ENCODE peak calls at places on chromosomes 3 and 15, in eight cellular contexts. L, N, Q, V, Y, F, H and I are unnamed samples.

GRCh38 chr3:117355566-117355965 is 646.0 kb downstream of the TUSC7 start:
- DNase-seq in V (no peak), H (peak; percentile 28), F (no peak), N (no peak), Q (no peak), Y (peak; percentile 34), L (peak; percentile 2), I (no peak)

GRCh38 chr3:129686941-129687340 is 80.5 kb upstream of the PLXND1 start:
- DNase-seq in N (no peak), H (no peak), F (no peak), Q (no peak), L (peak; percentile 83), V (no peak), Y (peak; percentile 14), I (no peak)

GRCh38 chr3:16063603-16064002 is 110.9 kb upstream of the GALNT15 start:
- DNase-seq in Y (no peak), F (no peak), N (no peak), Q (no peak), V (no peak), H (no peak), L (no peak), I (no peak)

GRCh38 chr3:58051196-58051595 is 43.0 kb downstream of the FLNB start:
- DNase-seq in H (peak; percentile 91), Y (peak; percentile 93), V (peak; percentile 76), F (no peak), Q (peak; percentile 79), N (no peak), L (no peak), I (no peak)

GRCh38 chr3:71710906-71711494 is 14.2 kb downstream of the EIF4E3 start:
- DNase-seq in H (peak; percentile 78), Q (no peak), N (no peak), V (peak; percentile 18), Y (peak; percentile 63), L (peak; percentile 29), F (no peak), I (peak; percentile 26)

GRCh38 chr15:45399381-45400212 is 21.3 kb upstream of the GATM start:
- DNase-seq in L (peak; percentile 65), Q (no peak), H (peak; percentile 79), Y (peak; percentile 55), F (no peak), V (no peak), N (no peak), I (peak; percentile 38)

GRCh38 chr15:22952826-22953579 is 27.2 kb downstream of the CYFIP1 start:
- DNase-seq in F (no peak), H (no peak), Q (no peak), L (peak; percentile 28), V (no peak), N (no peak), Y (no peak), I (no peak)

GRCh38 chr15:86916671-86917450 is 837.2 kb downstream of the AGBL1 start:
- DNase-seq in L (no peak), H (no peak), Q (no peak), N (peak; percentile 65), Y (no peak), V (no peak), F (no peak), I (no peak)

GRCh38 chr3:186932281-186933181 is 2.2 kb downstream of the ST6GAL1 start:
- DNase-seq in Q (no peak), N (peak; percentile 49), L (no peak), F (no peak), V (no peak), H (peak; percentile 28), Y (no peak), I (no peak)

GRCh38 chr15:40274350-40275274 is 8.3 kb downstream of the ANKRD63 start:
- DNase-seq in H (peak; percentile 90), V (peak; percentile 70), Q (peak; percentile 85), N (peak; percentile 79), Y (peak; percentile 85), F (peak; percentile 95), L (peak; percentile 60), I (no peak)

GRCh38 chr15:90851114-90851513 is 17.3 kb upstream of the FURIN start:
- DNase-seq in Y (no peak), Q (no peak), L (no peak), H (no peak), V (no peak), N (no peak), F (peak; percentile 24), I (no peak)

GRCh38 chr3:159560214-159561004 is 428.2 kb upstream of the IL12A start:
- DNase-seq in Q (no peak), N (no peak), L (no peak), V (no peak), Y (no peak), H (no peak), F (no peak), I (no peak)

DNA sequence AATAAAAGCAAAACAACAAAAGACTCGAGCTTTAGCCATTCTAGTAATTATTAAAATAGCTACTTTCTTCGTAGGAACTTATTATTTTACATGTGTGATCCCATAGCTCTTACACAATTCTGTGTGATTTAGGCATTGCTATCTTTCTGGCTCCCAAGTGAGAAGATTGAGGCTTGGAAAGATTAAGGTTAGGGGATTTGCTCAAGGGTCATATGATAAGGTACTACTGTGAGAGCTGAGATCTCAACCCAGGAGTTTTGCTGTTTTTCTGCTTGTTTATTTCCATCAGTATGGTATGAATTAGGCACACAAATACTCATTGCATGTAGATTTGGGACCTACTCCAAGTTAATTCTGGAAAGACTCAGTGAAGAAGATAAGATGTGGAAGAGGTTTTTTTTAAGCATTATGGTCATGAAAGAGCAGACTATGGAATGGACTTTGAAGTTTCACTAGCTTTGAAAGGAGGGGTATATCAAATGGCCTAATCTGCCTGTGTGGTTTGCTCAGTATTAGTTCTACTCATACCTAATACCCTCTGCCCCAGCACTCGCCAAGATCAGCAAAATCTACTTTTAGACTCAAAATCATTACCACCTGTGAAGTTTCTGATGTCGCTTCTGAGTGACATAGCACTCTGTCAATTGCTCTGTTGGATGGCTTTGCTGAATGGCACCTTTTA is 12.4 kb downstream of the MBNL1 start:
- DNase-seq in L (peak; percentile 54), N (no peak), V (no peak), Y (no peak), F (no peak), H (peak; percentile 31), Q (no peak), I (no peak)
- TF ChIP-seq CTCF in L (no peak), N (no peak), V (no peak), Y (no peak), F (no peak), H (no peak), Q (no peak), I (no peak)

GRCh38 chr3:32836601-32837000 is 18.8 kb downstream of the TRIM71 start:
- DNase-seq in H (no peak), L (no peak), Y (no peak), F (no peak), Q (no peak), N (no peak), V (no peak), I (no peak)

GRCh38 chr3:32837789-32838188 is 20.0 kb downstream of the TRIM71 start:
- DNase-seq in L (no peak), Q (no peak), F (no peak), V (no peak), Y (no peak), N (no peak), H (no peak), I (no peak)

GRCh38 chr3:32837366-32837765 is 19.6 kb downstream of the TRIM71 start:
- DNase-seq in N (no peak), H (no peak), L (no peak), Q (no peak), V (no peak), F (no peak), Y (no peak), I (no peak)

GRCh38 chr3:32835049-32835371 is 17.2 kb downstream of the TRIM71 start:
- DNase-seq in L (no peak), H (no peak), F (no peak), N (no peak), Q (no peak), Y (no peak), V (no peak), I (no peak)

DNA sequence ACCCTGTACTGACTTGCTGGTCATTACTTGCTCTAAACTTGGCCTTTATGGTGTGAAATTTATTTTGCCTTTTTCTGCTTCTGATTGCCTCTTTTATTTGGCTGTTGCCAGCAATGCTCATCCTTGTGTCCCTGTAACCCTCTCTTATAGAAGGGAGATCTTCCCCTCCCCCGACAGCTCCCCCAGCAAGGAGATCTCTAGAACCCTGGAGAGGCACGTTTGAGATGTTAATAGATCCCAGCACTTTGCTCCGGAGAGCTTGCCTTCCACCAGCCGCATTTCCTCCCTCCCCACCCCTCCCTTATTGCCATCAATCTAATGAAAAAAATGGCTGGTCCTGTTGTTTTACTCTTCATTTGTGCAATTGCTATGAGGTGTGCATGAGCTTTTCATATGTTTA is 18.1 kb downstream of the TRIM71 start:
- DNase-seq in N (no peak), F (no peak), Y (no peak), Q (no peak), V (no peak), H (no peak), L (no peak), I (no peak)
- H3K4me3 ChIP-seq in N (no peak overlapping the region), F (no peak overlapping the region), Y (no peak overlapping the region), Q (no peak overlapping the region), V (no peak overlapping the region), H (no peak overlapping the region), L (peak overlapping the region; percentile 4), I (no peak overlapping the region)

DNA sequence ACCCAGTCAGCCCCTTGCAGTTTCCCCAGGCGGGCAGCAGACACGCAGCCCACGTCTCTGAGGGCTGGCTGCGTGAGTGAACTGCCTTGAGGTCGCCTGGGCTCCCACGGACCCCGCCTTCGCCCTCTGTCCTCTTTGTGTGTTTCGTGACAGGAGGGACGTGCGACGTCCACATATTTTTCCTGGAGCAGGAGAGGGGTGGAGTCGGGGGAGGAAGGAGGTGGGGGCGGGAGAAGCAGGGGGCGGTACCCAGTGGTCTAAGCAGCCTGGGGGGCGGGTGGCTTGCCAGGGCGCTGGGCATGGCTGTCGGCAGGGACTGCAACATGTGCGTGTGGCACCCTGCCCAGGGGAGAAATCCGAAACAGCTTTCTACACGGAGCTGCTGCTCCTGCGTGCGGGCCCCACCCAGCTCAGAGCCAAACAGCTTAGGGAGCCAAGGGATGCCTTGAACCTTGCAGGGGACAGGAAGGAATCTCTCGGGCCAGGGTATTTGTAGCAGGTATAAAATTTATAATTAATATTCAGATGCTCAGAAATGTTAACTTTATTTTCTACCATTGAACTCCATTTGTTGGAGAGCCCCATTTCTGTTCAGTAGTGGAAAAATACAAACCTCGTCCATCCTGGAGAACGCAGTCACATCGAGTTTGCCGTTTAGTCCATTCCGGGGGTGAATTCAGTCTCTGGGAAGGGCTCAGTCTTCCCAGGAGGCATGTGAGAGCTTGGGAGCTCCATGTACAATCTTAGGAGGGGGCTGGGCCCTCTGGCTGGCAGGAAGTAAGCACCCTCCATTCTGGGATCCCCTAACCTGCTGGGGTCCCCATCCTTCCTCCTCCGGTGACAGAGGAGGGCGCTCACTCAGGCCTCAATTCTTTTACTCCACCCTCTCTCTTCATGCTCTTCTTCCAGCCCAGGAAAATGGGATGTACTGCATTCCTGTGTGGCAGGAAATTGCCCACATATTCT is 79.1 kb upstream of the MEF2A start:
- DNase-seq in Q (peak; percentile 84), H (no peak), L (no peak), N (peak; percentile 87), V (no peak), F (peak; percentile 85), Y (no peak), I (peak; percentile 52)
- TF ChIP-seq CTCF in Q (no peak), H (no peak), L (peak; percentile 18), N (no peak), V (no peak), F (no peak), Y (no peak), I (peak; percentile 2)

DNA sequence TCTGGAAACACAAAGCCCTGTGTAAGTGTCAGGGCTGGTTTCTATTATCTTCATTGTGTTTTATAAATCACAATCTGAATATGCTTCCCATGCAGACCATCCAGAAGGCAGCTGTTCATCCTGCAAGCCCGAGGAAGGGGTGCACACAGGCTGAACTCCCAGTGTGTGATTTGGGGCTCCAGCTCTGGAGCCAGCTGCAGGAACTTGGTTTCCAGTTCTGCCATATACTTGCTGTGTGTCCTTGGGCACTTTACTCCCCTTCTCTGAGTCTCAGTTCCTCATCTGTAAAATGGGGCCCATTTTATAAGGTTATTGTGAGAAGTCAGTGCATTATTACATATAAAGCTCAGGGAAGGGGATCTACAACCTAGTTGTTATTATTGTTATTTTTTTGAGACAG is 22.6 kb downstream of the CYP8B1 start:
- DNase-seq in L (no peak), Y (no peak), H (no peak), Q (no peak), N (no peak), V (no peak), F (no peak), I (no peak)
- H3K4me3 ChIP-seq in L (no peak overlapping the region), Y (no peak overlapping the region), H (no peak overlapping the region), Q (no peak overlapping the region), N (no peak overlapping the region), V (no peak overlapping the region), F (no peak overlapping the region), I (no peak overlapping the region)